ENCODE peak calls at places on chromosomes 13 and 19, in four cellular contexts. Y is H1, P is GM12878, J is HepG2. W is an unnamed sample.

GRCh38 chr13:113793718-113794085 is 34.7 kb downstream of the TMEM255B start:
- DNase-seq in J (no peak), Y (no peak), P (no peak), W (no peak)

GRCh38 chr19:33554821-33555220 is 33.2 kb upstream of the PEPD start:
- DNase-seq in P (no peak), Y (no peak), J (no peak), W (no peak)

GRCh38 chr19:37977992-37978391 is 71.0 kb downstream of the SIPA1L3 start:
- DNase-seq in P (no peak), Y (no peak), J (no peak), W (no peak)

GRCh38 chr13:32903720-32904119 is 112.5 kb upstream of the KL start:
- DNase-seq in Y (no peak), J (no peak), P (no peak), W (no peak)

GRCh38 chr19:976476-976875 is 7.7 kb upstream of the WDR18 start:
- DNase-seq in P (no peak), Y (no peak), J (no peak), W (no peak)

GRCh38 chr13:84413016-84413415 is 530.7 kb upstream of the SLITRK1 start:
- DNase-seq in J (no peak), P (no peak), Y (no peak), W (no peak)

GRCh38 chr13:33509642-33510229 is 224.2 kb upstream of the STARD13 start:
- DNase-seq in Y (no peak), P (no peak), J (no peak), W (no peak)

GRCh38 chr19:19538077-19538764 is at the start of gene CILP2:
- DNase-seq in P (no peak), Y (peak; percentile 96), J (no peak), W (peak; percentile 88)

GRCh38 chr13:81018936-81019335 is 678.0 kb upstream of the SPRY2 start:
- DNase-seq in P (no peak), Y (no peak), J (no peak), W (no peak)

GRCh38 chr13:60720590-60720989 is 323.6 kb downstream of the TDRD3 start:
- DNase-seq in Y (no peak), P (no peak), J (no peak), W (no peak)

GRCh38 chr19:48573163-48573505 is 21.2 kb downstream of the SULT2B1 start:
- DNase-seq in Y (no peak), P (no peak), J (peak; percentile 34), W (no peak)

GRCh38 chr19:19405919-19406877 is 723 bp downstream of the GATAD2A start:
- DNase-seq in P (no peak), Y (peak; percentile 78), J (no peak), W (peak; percentile 44)

GRCh38 chr19:41230067-41230857 is 11.2 kb downstream of the AXL start:
- DNase-seq in J (no peak), P (no peak), Y (no peak), W (no peak)

GRCh38 chr19:34556500-34556899 is 74.9 kb downstream of the WTIP start:
- DNase-seq in Y (peak; percentile 66), P (no peak), J (peak; percentile 13), W (peak; percentile 27)

GRCh38 chr19:30923096-30923495 is 426.1 kb downstream of the TSHZ3 start:
- DNase-seq in Y (no peak), J (no peak), P (no peak), W (no peak)

GRCh38 chr19:17091758-17092333 is 16.3 kb downstream of the MYO9B start:
- DNase-seq in P (no peak), Y (no peak), J (no peak), W (no peak)

GRCh38 chr19:23698711-23699520 is 11.9 kb upstream of the ZNF675 start:
- DNase-seq in Y (no peak), P (no peak), J (no peak), W (no peak)

GRCh38 chr13:114275309-114275708 is 6.1 kb upstream of the UPF3A start:
- DNase-seq in Y (no peak), J (no peak), P (no peak), W (no peak)

GRCh38 chr19:41804327-41804726 is 7.9 kb downstream of the CEACAM3 start:
- DNase-seq in Y (no peak), P (no peak), J (no peak), W (no peak)

GRCh38 chr13:110907951-110908898 is 6.6 kb downstream of the ANKRD10 start:
- DNase-seq in J (peak; percentile 94), P (no peak), Y (no peak), W (no peak)

GRCh38 chr19:39187552-39187943 is 9.2 kb upstream of the NCCRP1 start:
- DNase-seq in J (no peak), Y (no peak), P (no peak), W (no peak)

DNA sequence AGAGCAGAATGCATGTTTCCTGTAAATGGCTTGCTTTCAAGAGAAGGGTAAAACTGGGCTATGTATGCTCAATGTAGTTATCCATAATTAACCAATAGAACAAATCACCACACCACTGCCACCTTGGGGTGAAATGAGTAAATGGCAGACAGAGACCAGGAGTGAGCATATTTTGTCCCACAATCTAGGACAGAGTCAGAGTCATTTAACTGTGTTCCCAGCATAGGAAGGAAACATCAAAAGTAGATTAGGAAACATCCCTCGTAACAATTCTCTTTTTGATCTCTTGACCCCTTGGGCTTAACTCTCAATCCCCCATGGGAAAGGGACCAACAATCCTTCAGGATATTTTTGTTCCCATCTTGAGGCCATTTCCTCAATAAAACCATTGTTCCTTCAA is 224.8 kb downstream of the NHLRC3 start:
- DNase-seq in P (peak; percentile 9), J (peak; percentile 23), Y (peak; percentile 67), W (peak; percentile 66)
- TF ChIP-seq SP1 in P (no peak), J (no peak), Y (no peak), W (no peak)

DNA sequence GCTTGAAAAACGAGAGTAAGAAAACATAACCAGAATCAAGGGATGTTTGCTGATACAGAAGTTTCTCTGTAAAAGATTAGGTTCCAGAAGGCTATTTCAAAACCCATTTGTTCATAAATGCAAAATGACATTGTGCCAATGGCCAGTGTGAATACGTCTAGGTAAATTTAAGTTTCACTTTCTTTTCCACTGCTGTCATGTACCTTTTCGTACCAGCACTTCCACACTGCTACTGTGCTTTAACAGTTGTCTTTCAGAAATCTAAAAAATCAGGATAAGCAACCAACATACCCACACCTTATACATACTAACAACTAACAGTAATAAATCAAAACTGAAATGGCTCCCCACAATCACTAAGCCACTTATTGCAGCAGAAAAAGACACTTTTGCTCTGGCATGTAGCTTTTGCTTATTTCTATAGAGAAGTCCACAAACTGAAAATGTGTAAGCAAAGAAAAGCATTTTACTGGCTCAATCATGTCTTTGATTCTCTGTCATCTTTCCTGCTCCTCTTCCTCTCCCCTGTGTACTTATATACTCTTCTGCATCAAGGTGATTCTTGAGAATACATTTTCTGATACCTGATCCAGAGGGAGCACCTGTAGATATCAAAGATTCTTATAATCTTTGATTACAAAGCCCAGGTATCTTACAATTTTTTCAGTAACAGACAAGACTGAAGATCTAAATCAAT is 34.3 kb downstream of the ELF1 start:
- DNase-seq in Y (no peak), J (no peak), P (peak; percentile 67), W (no peak)
- TF ChIP-seq SUZ12 in Y (no peak), J (no peak), P (no peak), W (no peak)

DNA sequence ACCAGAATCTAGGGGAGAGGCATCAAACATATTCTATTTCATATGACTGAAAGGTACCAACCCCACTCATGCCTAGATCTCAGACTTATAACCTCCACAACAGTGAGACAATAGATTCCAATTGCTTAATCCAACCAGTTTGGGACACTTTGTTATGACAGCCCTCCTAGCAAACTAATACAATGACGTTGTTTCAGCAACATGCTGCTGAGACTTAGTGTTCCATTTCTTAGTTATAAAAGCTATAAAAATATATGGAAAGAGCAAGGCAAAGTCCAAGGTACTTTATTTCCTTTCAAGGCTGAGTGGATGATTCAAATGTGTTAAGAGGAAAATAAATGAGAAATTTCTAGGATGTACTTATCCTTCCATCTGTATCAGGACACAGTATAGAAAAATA is 352.0 kb downstream of the FGF14 start:
- DNase-seq in Y (no peak), P (no peak), J (no peak), W (no peak)
- TF ChIP-seq SP1 in Y (no peak), P (no peak), J (no peak), W (no peak)

DNA sequence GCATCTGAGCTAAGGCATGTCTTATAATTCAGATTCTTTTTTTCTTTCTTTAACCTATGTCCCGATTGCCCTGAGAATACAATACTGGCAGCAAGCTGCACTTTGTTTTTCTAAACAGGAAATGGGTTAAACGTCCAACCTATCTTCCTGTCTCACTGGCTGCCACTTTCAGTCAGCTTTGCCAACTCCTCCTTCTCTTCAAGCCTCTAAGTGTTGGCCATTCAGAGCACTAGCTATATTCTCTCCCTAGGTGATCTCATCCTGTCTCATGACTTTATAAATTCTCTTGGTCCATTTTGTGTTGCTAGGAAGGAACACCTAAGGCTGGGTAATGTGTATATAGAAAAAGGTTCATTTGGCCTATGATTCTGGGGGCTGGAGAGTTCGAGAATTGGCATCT is 109.5 kb upstream of the TSC22D1 start:
- DNase-seq in Y (no peak), J (no peak), P (no peak), W (no peak)
- TF ChIP-seq SUZ12 in Y (no peak), J (no peak), P (no peak), W (no peak)

DNA sequence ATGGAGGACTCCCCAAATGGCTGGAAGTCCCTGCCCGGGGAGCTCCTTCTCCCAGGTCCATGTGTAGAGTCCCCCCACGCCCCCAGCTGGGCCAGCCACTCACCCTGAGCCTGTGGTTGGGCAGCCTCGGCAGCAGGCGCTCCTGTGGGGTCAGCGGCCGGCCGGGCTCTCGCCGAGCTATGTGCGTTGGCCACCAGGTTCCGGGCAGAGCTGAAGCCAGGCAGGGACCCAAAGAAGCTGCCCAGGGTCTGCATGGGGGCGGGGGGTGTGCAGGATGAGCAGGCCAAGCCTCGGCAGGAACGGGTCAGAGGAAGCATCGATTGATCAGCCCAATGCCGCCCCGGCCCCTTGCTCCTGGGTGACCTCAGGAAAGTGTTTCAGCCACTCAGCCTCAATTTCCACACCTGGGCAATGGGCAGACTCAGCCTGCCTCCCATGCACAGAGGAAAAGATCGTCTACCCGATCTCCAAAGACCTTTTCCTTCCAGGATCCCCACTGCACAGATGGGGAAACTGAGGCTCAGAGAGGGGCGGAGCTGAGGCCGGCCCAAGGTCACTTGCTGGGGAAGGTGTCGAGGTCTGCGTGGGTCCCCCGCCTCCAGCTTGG is 732 bp downstream of the PLIN4 start:
- DNase-seq in J (no peak), Y (no peak), P (no peak), W (no peak)
- TF ChIP-seq SP1 in J (no peak), Y (no peak), P (no peak), W (no peak)

DNA sequence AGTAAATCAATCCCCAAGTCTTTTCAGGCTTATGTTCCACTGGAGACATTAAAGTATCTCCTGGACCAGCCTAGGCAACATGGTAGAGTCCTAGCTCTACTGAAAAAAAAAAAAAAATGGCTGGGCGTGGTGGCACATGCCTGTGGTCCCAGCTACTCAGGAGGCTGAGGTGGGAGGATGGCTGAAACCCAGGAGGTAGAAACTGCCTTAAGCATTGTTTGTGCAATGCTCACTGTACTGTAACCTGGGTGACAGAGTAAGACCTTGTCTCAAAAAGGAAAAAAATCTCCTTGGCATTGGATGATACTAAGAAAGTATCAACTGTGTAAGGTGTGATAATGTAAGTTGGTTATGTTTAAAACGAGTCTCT is 8.8 kb downstream of the KLK8 start:
- DNase-seq in P (no peak), Y (no peak), J (no peak), W (no peak)
- TF ChIP-seq SUZ12 in P (no peak), Y (no peak), J (no peak), W (no peak)

GRCh38 chr19:14317157-14317556 is 64.1 kb upstream of the ADGRE5 start:
- DNase-seq in J (no peak), P (no peak), Y (no peak), W (no peak)

GRCh38 chr19:14315433-14315832 is 65.8 kb upstream of the ADGRE5 start:
- DNase-seq in P (no peak), J (no peak), Y (no peak), W (no peak)

GRCh38 chr19:14322889-14323463 is 58.3 kb upstream of the ADGRE5 start:
- DNase-seq in P (no peak), Y (no peak), J (no peak), W (no peak)

GRCh38 chr19:14320253-14320652 is 61.0 kb upstream of the ADGRE5 start:
- DNase-seq in J (no peak), P (no peak), Y (no peak), W (no peak)

GRCh38 chr19:14318873-14319272 is 62.4 kb upstream of the ADGRE5 start:
- DNase-seq in P (no peak), J (no peak), Y (peak; percentile 80), W (no peak)
- TF ChIP-seq SP1 in P (no peak), J (no peak), Y (no peak), W (no peak)